ENCODE peak calls at places on chromosome 7, in seven cellular contexts. One of them, this sample, is unnamed.

GRCh38 chr7:137449016-137449415 is 105.5 kb upstream of the PTN start:
- DNase-seq in HepG2: no peak
- DNase-seq in SK-N-SH: no peak
- DNase-seq in K562: no peak
- DNase-seq in GM12878: no peak
- DNase-seq in GM12891: no peak
- DNase-seq in H1: no peak
- DNase-seq in this sample: no peak

GRCh38 chr7:124679826-124680225 is 85.8 kb downstream of the GPR37 start:
- DNase-seq in GM12891: no peak
- DNase-seq in K562: no peak
- DNase-seq in SK-N-SH: no peak
- DNase-seq in HepG2: no peak
- DNase-seq in GM12878: no peak
- DNase-seq in H1: no peak
- DNase-seq in this sample: no peak

GRCh38 chr7:28458732-28459131 is 46.4 kb downstream of the CREB5 start:
- DNase-seq in GM12891: no peak
- DNase-seq in SK-N-SH: no peak
- DNase-seq in HepG2: no peak
- DNase-seq in GM12878: no peak
- DNase-seq in H1: no peak
- DNase-seq in K562: no peak
- DNase-seq in this sample: no peak

GRCh38 chr7:105487559-105488218 is 34.4 kb downstream of the PUS7 start:
- DNase-seq in K562: peak; percentile 33
- DNase-seq in H1: no peak
- DNase-seq in HepG2: peak; percentile 62
- DNase-seq in GM12891: no peak
- DNase-seq in SK-N-SH: peak; percentile 61
- DNase-seq in GM12878: no peak
- DNase-seq in this sample: no peak

GRCh38 chr7:150715738-150716137 is 675 bp upstream of the GIMAP1 start:
- DNase-seq in GM12878: no peak
- DNase-seq in GM12891: no peak
- DNase-seq in SK-N-SH: no peak
- DNase-seq in HepG2: no peak
- DNase-seq in K562: no peak
- DNase-seq in H1: no peak
- DNase-seq in this sample: no peak

GRCh38 chr7:67937717-67938191 is 941.1 kb downstream of the TYW1 start:
- DNase-seq in GM12891: no peak
- DNase-seq in HepG2: no peak
- DNase-seq in H1: no peak
- DNase-seq in K562: no peak
- DNase-seq in GM12878: no peak
- DNase-seq in SK-N-SH: no peak
- DNase-seq in this sample: no peak

GRCh38 chr7:154672659-154673415 is 330.1 kb downstream of the PAXIP1 start:
- DNase-seq in GM12891: no peak
- DNase-seq in SK-N-SH: no peak
- DNase-seq in H1: no peak
- DNase-seq in HepG2: no peak
- DNase-seq in K562: peak; percentile 82
- DNase-seq in GM12878: no peak
- DNase-seq in this sample: no peak

GRCh38 chr7:92751902-92752901 is 84.2 kb downstream of the CDK6 start:
- DNase-seq in H1: no peak
- DNase-seq in GM12891: no peak
- DNase-seq in GM12878: no peak
- DNase-seq in HepG2: peak; percentile 93
- DNase-seq in SK-N-SH: no peak
- DNase-seq in K562: no peak
- DNase-seq in this sample: no peak

GRCh38 chr7:108348913-108349312 is 107.3 kb downstream of the NRCAM start:
- DNase-seq in HepG2: no peak
- DNase-seq in SK-N-SH: no peak
- DNase-seq in GM12878: no peak
- DNase-seq in H1: no peak
- DNase-seq in K562: no peak
- DNase-seq in GM12891: no peak
- DNase-seq in this sample: no peak

GRCh38 chr7:131623154-131623553 is 66.7 kb upstream of the PODXL start:
- DNase-seq in HepG2: no peak
- DNase-seq in GM12878: no peak
- DNase-seq in GM12891: no peak
- DNase-seq in SK-N-SH: no peak
- DNase-seq in K562: peak; percentile 73
- DNase-seq in H1: no peak
- DNase-seq in this sample: no peak

GRCh38 chr7:120207037-120207436 is 65.9 kb upstream of the KCND2 start:
- DNase-seq in SK-N-SH: no peak
- DNase-seq in H1: no peak
- DNase-seq in HepG2: no peak
- DNase-seq in GM12878: no peak
- DNase-seq in K562: no peak
- DNase-seq in GM12891: no peak
- DNase-seq in this sample: no peak

GRCh38 chr7:36286688-36287087 is 103.0 kb upstream of the ANLN start:
- DNase-seq in K562: no peak
- DNase-seq in GM12891: no peak
- DNase-seq in HepG2: no peak
- DNase-seq in GM12878: no peak
- DNase-seq in H1: no peak
- DNase-seq in SK-N-SH: no peak
- DNase-seq in this sample: no peak

GRCh38 chr7:133839129-133839528 is 288.0 kb upstream of the LRGUK start:
- DNase-seq in GM12878: no peak
- DNase-seq in H1: no peak
- DNase-seq in HepG2: no peak
- DNase-seq in GM12891: no peak
- DNase-seq in K562: no peak
- DNase-seq in SK-N-SH: no peak
- DNase-seq in this sample: no peak

GRCh38 chr7:66871076-66871475 is 49.9 kb upstream of the TMEM248 start:
- DNase-seq in K562: no peak
- DNase-seq in GM12891: no peak
- DNase-seq in GM12878: no peak
- DNase-seq in HepG2: no peak
- DNase-seq in SK-N-SH: no peak
- DNase-seq in H1: no peak
- DNase-seq in this sample: no peak

GRCh38 chr7:92994889-92995288 is 122.9 kb downstream of the SAMD9 start:
- DNase-seq in GM12878: no peak
- DNase-seq in H1: no peak
- DNase-seq in HepG2: no peak
- DNase-seq in K562: no peak
- DNase-seq in GM12891: no peak
- DNase-seq in SK-N-SH: no peak
- DNase-seq in this sample: no peak

GRCh38 chr7:98192781-98193457 is 18.3 kb upstream of the BHLHA15 start:
- DNase-seq in GM12891: no peak
- DNase-seq in GM12878: no peak
- DNase-seq in SK-N-SH: no peak
- DNase-seq in K562: no peak
- DNase-seq in HepG2: no peak
- DNase-seq in H1: no peak
- DNase-seq in this sample: no peak

GRCh38 chr7:103574536-103574935 is 128.5 kb upstream of the SLC26A5 start:
- DNase-seq in SK-N-SH: no peak
- DNase-seq in HepG2: no peak
- DNase-seq in H1: no peak
- DNase-seq in K562: no peak
- DNase-seq in GM12878: no peak
- DNase-seq in GM12891: no peak
- DNase-seq in this sample: no peak

GRCh38 chr7:95859434-95859833 is 87.1 kb downstream of the DYNC1I1 start:
- DNase-seq in GM12891: no peak
- DNase-seq in H1: no peak
- DNase-seq in K562: no peak
- DNase-seq in SK-N-SH: peak; percentile 50
- DNase-seq in HepG2: no peak
- DNase-seq in GM12878: no peak
- DNase-seq in this sample: no peak

GRCh38 chr7:158815471-158816128 is 13.7 kb downstream of the ESYT2 start:
- DNase-seq in GM12878: no peak
- DNase-seq in HepG2: no peak
- DNase-seq in SK-N-SH: no peak
- DNase-seq in GM12891: no peak
- DNase-seq in K562: no peak
- DNase-seq in H1: no peak
- DNase-seq in this sample: no peak

GRCh38 chr7:158816995-158817394 is 12.3 kb downstream of the ESYT2 start:
- DNase-seq in K562: peak; percentile 42
- DNase-seq in SK-N-SH: no peak
- DNase-seq in GM12891: no peak
- DNase-seq in HepG2: no peak
- DNase-seq in GM12878: no peak
- DNase-seq in H1: no peak
- DNase-seq in this sample: no peak

GRCh38 chr7:158814637-158815036 is 14.7 kb downstream of the ESYT2 start:
- DNase-seq in H1: no peak
- DNase-seq in SK-N-SH: no peak
- DNase-seq in K562: no peak
- DNase-seq in HepG2: no peak
- DNase-seq in GM12878: no peak
- DNase-seq in GM12891: no peak
- DNase-seq in this sample: no peak

GRCh38 chr7:158815046-158815445 is 14.3 kb downstream of the ESYT2 start:
- DNase-seq in K562: no peak
- DNase-seq in SK-N-SH: no peak
- DNase-seq in HepG2: no peak
- DNase-seq in H1: no peak
- DNase-seq in GM12891: no peak
- DNase-seq in GM12878: no peak
- DNase-seq in this sample: no peak

DNA sequence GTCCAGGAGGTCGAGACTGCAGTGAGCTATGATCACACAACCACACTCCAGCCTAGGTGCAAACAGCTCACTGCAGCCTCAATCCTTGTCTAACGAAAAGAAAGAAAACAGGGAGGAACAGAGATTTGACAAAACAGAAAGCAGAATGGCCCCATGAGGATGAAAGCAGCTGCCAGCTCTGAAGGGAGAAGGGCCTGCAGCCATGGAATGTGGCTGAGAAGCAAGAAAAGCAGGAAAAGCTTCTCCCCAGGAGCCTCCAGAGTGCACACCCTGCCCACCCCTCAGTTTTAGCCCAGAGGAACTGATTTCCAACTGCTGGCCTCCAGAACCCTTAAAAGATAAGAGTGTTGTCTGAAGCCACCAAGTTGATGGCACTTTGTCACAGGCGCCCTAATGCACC is 13.0 kb downstream of the ESYT2 start:
- DNase-seq in GM12891: no peak
- DNase-seq in HepG2: no peak
- DNase-seq in SK-N-SH: no peak
- DNase-seq in K562: no peak
- DNase-seq in H1: no peak
- DNase-seq in GM12878: no peak
- DNase-seq in this sample: no peak
- TF ChIP-seq TAF1 in GM12891: no peak
- TF ChIP-seq TAF1 in HepG2: no peak
- TF ChIP-seq TAF1 in SK-N-SH: no peak
- TF ChIP-seq TAF1 in K562: no peak
- TF ChIP-seq TAF1 in H1: no peak
- TF ChIP-seq TAF1 in GM12878: no peak
- TF ChIP-seq TAF1 in this sample: no peak

DNA sequence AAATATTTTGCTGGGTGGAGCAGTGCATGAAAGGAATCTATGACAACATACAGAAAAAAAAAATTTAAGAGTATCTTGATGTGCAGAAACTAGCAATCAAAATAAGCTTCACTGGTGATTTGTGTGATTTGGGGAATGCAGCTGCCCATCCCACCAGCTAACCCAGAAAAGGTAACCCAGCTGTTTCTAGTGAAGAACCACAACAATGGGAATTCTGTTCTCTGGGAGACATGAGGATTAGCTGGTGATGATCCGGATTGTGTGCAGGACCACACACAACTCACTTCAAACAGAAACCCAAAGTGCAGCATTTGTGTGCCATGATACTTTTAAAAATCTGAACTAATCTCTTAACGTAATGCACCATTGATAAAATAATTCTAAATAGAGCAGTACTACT is 375.4 kb downstream of the SEMA3D start:
- DNase-seq in GM12891: no peak
- DNase-seq in H1: no peak
- DNase-seq in HepG2: no peak
- DNase-seq in GM12878: no peak
- DNase-seq in K562: no peak
- DNase-seq in SK-N-SH: no peak
- DNase-seq in this sample: no peak
- TF ChIP-seq POLR2AphosphoS5 in GM12891: no peak
- TF ChIP-seq POLR2AphosphoS5 in H1: no peak
- TF ChIP-seq POLR2AphosphoS5 in HepG2: no peak
- TF ChIP-seq POLR2AphosphoS5 in GM12878: no peak
- TF ChIP-seq POLR2AphosphoS5 in K562: no peak
- TF ChIP-seq POLR2AphosphoS5 in SK-N-SH: no peak
- TF ChIP-seq POLR2AphosphoS5 in this sample: no peak

DNA sequence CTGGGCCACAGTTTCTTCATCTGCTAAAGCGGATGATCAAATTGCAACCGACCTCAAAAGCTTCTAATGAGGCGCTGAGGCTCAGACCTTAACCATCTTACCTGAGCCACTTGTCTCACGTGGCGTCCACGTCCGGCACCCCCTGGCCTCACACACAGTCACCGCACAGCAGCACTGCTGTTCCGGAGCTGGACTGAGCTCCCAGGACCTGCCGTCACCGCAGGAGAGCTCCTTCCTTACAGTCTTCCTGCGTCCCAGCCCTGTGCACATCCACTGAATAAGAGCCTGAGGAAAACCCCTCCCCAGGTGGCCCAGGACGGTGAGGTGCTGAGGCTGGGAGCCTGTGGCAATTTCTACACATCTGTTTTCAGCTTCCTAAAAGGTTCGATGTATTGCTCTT is 35.7 kb downstream of the TNS3 start:
- DNase-seq in H1: no peak
- DNase-seq in GM12891: no peak
- DNase-seq in GM12878: no peak
- DNase-seq in HepG2: no peak
- DNase-seq in SK-N-SH: no peak
- DNase-seq in K562: no peak
- DNase-seq in this sample: no peak
- TF ChIP-seq TAF1 in H1: no peak
- TF ChIP-seq TAF1 in GM12891: no peak
- TF ChIP-seq TAF1 in GM12878: no peak
- TF ChIP-seq TAF1 in HepG2: no peak
- TF ChIP-seq TAF1 in SK-N-SH: no peak
- TF ChIP-seq TAF1 in K562: no peak
- TF ChIP-seq TAF1 in this sample: no peak

DNA sequence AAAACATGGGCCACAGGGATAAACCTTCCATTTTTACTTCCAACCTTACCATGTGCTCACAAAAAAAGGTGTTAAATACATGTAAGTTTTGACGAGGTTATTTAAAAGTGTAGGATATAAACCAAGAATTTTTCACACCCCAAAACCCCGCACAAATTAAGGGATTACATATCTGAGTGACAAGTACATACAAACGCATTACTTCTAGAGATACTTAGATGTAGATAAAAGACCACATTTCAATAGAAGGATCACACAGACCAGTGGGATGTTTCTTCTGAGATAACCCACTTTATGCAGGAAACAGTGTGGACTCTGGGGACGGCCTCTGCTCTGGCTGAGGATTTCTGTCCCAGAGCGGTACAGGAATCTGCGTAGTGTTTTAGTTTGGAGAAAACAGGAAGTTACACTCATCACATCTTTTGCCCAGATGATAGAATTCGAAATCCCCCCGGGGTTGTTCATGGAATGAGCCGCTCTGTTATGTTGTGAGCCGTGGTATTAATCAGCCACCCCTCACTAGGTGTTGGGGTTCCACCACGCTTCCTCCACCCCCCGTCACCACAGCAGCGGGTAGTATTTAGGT is 1.4 kb upstream of the CUL1 start:
- DNase-seq in H1: no peak
- DNase-seq in HepG2: no peak
- DNase-seq in GM12891: no peak
- DNase-seq in SK-N-SH: peak; percentile 55
- DNase-seq in K562: no peak
- DNase-seq in GM12878: no peak
- DNase-seq in this sample: no peak
- TF ChIP-seq POLR2AphosphoS5 in H1: no peak
- TF ChIP-seq POLR2AphosphoS5 in HepG2: no peak
- TF ChIP-seq POLR2AphosphoS5 in GM12891: no peak
- TF ChIP-seq POLR2AphosphoS5 in SK-N-SH: no peak
- TF ChIP-seq POLR2AphosphoS5 in K562: no peak
- TF ChIP-seq POLR2AphosphoS5 in GM12878: no peak
- TF ChIP-seq POLR2AphosphoS5 in this sample: no peak